ENCODE peak calls at places on chromosomes 5 and 9, in six cellular contexts. Q is naive B cell, R is RPMI8226, T is non-pigmented ciliary epithelial cell, D is GM03348, B is neural crest cell. X is an unnamed sample.

GRCh38 chr9:132631685-132632084 is 38.1 kb downstream of the DDX31 start:
- DNase-seq in R (no peak), Q (no peak), B (no peak), T (no peak), D (no peak), X (no peak)

GRCh38 chr5:153365547-153365946 is 124.9 kb upstream of the GRIA1 start:
- DNase-seq in D (no peak), T (no peak), B (no peak), R (no peak), Q (no peak), X (no peak)

GRCh38 chr5:67490543-67491321 is 294.1 kb upstream of the CD180 start:
- DNase-seq in R (no peak), T (no peak), Q (no peak), D (no peak), B (no peak), X (no peak)

GRCh38 chr5:52799358-52799982 is 11.8 kb downstream of the ITGA1 start:
- DNase-seq in T (no peak), R (peak; percentile 44), Q (no peak), D (peak; percentile 72), B (no peak), X (peak; percentile 93)

GRCh38 chr9:123825337-123825736 is 104.6 kb downstream of the DENND1A start:
- DNase-seq in B (no peak), T (no peak), D (no peak), R (no peak), Q (no peak), X (peak; percentile 63)

GRCh38 chr5:57816108-57816507 is 333.5 kb upstream of the ACTBL2 start:
- DNase-seq in D (peak; percentile 84), T (peak; percentile 96), Q (no peak), B (no peak), R (no peak), X (peak; percentile 49)

GRCh38 chr5:143499480-143500114 is 96.1 kb upstream of the NR3C1 start:
- DNase-seq in R (no peak), T (no peak), D (no peak), B (no peak), Q (no peak), X (no peak)

GRCh38 chr5:93378073-93378472 is 202.9 kb downstream of the NR2F1-AS1 start:
- DNase-seq in Q (no peak), D (no peak), B (no peak), R (no peak), T (peak; percentile 91), X (no peak)

GRCh38 chr9:99109522-99109921 is 4.6 kb downstream of the TGFBR1 start:
- DNase-seq in T (no peak), R (no peak), D (peak; percentile 59), B (no peak), Q (peak; percentile 39), X (no peak)

GRCh38 chr5:135326296-135327240 is 72.5 kb downstream of the MACROH2A1 start:
- DNase-seq in R (no peak), T (no peak), Q (no peak), B (no peak), D (peak; percentile 61), X (no peak)

GRCh38 chr5:162786234-162786633 is 651.2 kb upstream of the CCNG1 start:
- DNase-seq in R (no peak), Q (no peak), D (no peak), B (no peak), T (no peak), X (no peak)

GRCh38 chr5:981466-981865 is 27.1 kb upstream of the NKD2 start:
- DNase-seq in B (no peak), D (no peak), R (no peak), Q (no peak), T (no peak), X (no peak)

GRCh38 chr5:1763960-1764605 is 35.6 kb downstream of the MRPL36 start:
- DNase-seq in R (no peak), Q (no peak), B (no peak), D (peak; percentile 31), T (no peak), X (peak; percentile 42)

GRCh38 chr5:24163091-24163490 is 481.7 kb downstream of the CDH10 start:
- DNase-seq in R (no peak), Q (no peak), D (peak; percentile 24), T (no peak), B (no peak), X (no peak)

GRCh38 chr5:21810737-21811316 is 1042.3 kb downstream of the CDH12 start:
- DNase-seq in T (no peak), D (peak; percentile 7), Q (no peak), B (no peak), R (no peak), X (no peak)

GRCh38 chr5:179146277-179146676 is 86.1 kb downstream of the ZNF354C start:
- DNase-seq in T (no peak), D (no peak), B (no peak), R (no peak), Q (no peak), X (no peak)

GRCh38 chr5:113345261-113345940 is 89.4 kb downstream of the TSSK1B start:
- DNase-seq in Q (no peak), D (no peak), T (no peak), B (no peak), R (peak; percentile 12), X (no peak)

GRCh38 chr5:160397492-160397891 is 2.4 kb downstream of the FAM200C start:
- DNase-seq in R (no peak), B (no peak), T (no peak), D (no peak), Q (no peak), X (no peak)

GRCh38 chr9:124256517-124257069 is 1.2 kb upstream of the NEK6 start:
- DNase-seq in B (no peak), Q (no peak), D (peak; percentile 90), R (no peak), T (peak; percentile 84), X (peak; percentile 98)

GRCh38 chr5:135557034-135557838 is 21.5 kb upstream of the NEUROG1 start:
- DNase-seq in D (no peak), Q (no peak), B (no peak), T (no peak), R (no peak), X (no peak)

GRCh38 chr5:1357946-1358725 is 13.2 kb upstream of the CLPTM1L start:
- DNase-seq in D (no peak), T (no peak), R (no peak), Q (no peak), B (no peak), X (no peak)

GRCh38 chr5:14864181-14864812 is 7.3 kb downstream of the ANKH start:
- DNase-seq in Q (no peak), D (no peak), R (no peak), B (no peak), T (no peak), X (no peak)

GRCh38 chr9:22169243-22169642 is 160.1 kb upstream of the CDKN2B start:
- DNase-seq in R (no peak), B (no peak), D (no peak), T (no peak), Q (no peak), X (no peak)

GRCh38 chr9:89095755-89096154 is 82.9 kb downstream of the SHC3 start:
- DNase-seq in R (no peak), Q (no peak), T (no peak), B (no peak), D (no peak), X (no peak)

GRCh38 chr9:113309204-113309813 is 6.1 kb upstream of the RNF183 start:
- DNase-seq in T (peak; percentile 24), Q (peak; percentile 6), B (no peak), D (peak; percentile 78), R (peak; percentile 52), X (no peak)

GRCh38 chr5:43305948-43306563 is 7.2 kb downstream of the HMGCS1 start:
- DNase-seq in T (no peak), D (peak; percentile 49), Q (peak; percentile 41), R (peak; percentile 69), B (no peak), X (no peak)

X was measured in islet precursor cell.